ENCODE peak calls at places on chromosomes 12 and 14, in five cellular contexts. B is mesothelial cell of epicardium, L is fibroblast of the aortic adventitia, M is cardiac fibroblast, I is ovary. F is an unnamed sample.
A peak's percentile ranks its signal among the peaks of the same experiment; 100 is the strongest.

GRCh38 chr12:13799574-13799973 is 181.8 kb downstream of the GRIN2B start:
- DNase-seq in M (no peak), B (no peak), L (no peak), I (no peak), F (no peak)

GRCh38 chr14:86055512-86055911 is 525.6 kb downstream of the FLRT2 start:
- DNase-seq in I (no peak), M (peak; percentile 4), B (no peak), L (peak; percentile 2), F (no peak)

GRCh38 chr14:71701990-71702389 is 230.2 kb upstream of the RGS6 start:
- DNase-seq in L (no peak), I (no peak), B (no peak), M (no peak), F (no peak)

GRCh38 chr12:6276936-6277615 is 33.4 kb upstream of the PLEKHG6 start:
- DNase-seq in I (no peak), B (no peak), M (peak; percentile 24), L (no peak), F (no peak)

GRCh38 chr12:120247621-120248030 is 17.9 kb downstream of the PXN start:
- DNase-seq in B (no peak), L (peak; percentile 61), M (peak; percentile 73), I (no peak), F (no peak)

GRCh38 chr12:126747530-126748149 is 1519.3 kb upstream of the TMEM132C start:
- DNase-seq in L (peak; percentile 22), I (no peak), B (peak; percentile 28), M (peak; percentile 40), F (no peak)

GRCh38 chr14:99595034-99595433 is 9.0 kb downstream of the CCDC85C start:
- DNase-seq in L (no peak), I (no peak), B (no peak), M (no peak), F (no peak)

GRCh38 chr14:73467800-73468199 is 9.5 kb upstream of the NUMB start:
- DNase-seq in I (no peak), B (no peak), M (peak; percentile 38), L (no peak), F (no peak)

GRCh38 chr12:3480744-3481143 is 10.3 kb upstream of the PRMT8 start:
- DNase-seq in M (no peak), L (no peak), I (no peak), B (no peak), F (no peak)

GRCh38 chr14:90508073-90508472 is 111.2 kb downstream of the CALM1 start:
- DNase-seq in B (no peak), L (no peak), I (no peak), M (no peak), F (no peak)

GRCh38 chr14:90510208-90510607 is 113.4 kb downstream of the CALM1 start:
- DNase-seq in B (no peak), M (no peak), I (no peak), L (no peak), F (no peak)

GRCh38 chr14:90511252-90511651 is 114.4 kb downstream of the CALM1 start:
- DNase-seq in L (no peak), M (no peak), I (no peak), B (no peak), F (no peak)

GRCh38 chr14:90508536-90509254 is 111.9 kb downstream of the CALM1 start:
- DNase-seq in L (no peak), B (peak; percentile 58), M (no peak), I (no peak), F (no peak)

DNA sequence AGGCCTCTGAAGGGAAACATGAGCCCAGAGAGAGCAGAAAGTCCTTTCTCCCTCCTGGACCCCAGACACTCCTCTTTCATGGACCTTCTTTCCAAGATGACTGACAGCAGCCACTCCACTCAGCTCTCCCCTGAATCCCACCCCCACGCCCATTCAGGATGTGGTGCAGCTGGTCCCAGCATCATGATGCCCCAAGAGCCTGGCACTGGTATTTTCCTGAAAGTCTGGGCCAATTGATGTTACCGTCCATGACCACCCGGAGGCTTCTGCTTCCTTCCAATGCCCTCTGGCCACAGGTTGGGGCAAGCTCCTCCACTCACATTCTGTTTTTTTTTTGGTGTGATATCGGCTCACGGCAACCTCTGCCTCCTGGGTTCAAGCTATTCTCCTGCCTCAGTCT is 112.6 kb downstream of the CALM1 start:
- DNase-seq in L (no peak), B (no peak), I (no peak), M (no peak), F (no peak)
- TF ChIP-seq CTCF in L (no peak), B (no peak), I (no peak), M (no peak), F (no peak)

GRCh38 chr14:20818861-20819260 is 16.2 kb upstream of the RNASE1 start:
- DNase-seq in L (no peak), M (no peak), B (no peak), I (no peak), F (no peak)
- TF ChIP-seq CTCF in L (no peak), M (no peak), B (no peak), I (no peak), F (no peak)

GRCh38 chr14:35909675-35910074 is 83.5 kb downstream of the BRMS1L start:
- DNase-seq in M (no peak), L (no peak), I (no peak), B (no peak), F (no peak)
- TF ChIP-seq CTCF in M (no peak), L (no peak), I (no peak), B (no peak), F (no peak)

GRCh38 chr12:106123551-106123991 is 15.2 kb downstream of the NUAK1 start:
- DNase-seq in I (peak; percentile 44), M (peak; percentile 33), L (no peak), B (no peak), F (no peak)

GRCh38 chr12:106125351-106126085 is 13.2 kb downstream of the NUAK1 start:
- DNase-seq in M (no peak), I (no peak), L (no peak), B (no peak), F (no peak)

GRCh38 chr12:106120578-106121105 is 18.1 kb downstream of the NUAK1 start:
- DNase-seq in B (no peak), I (peak; percentile 50), L (no peak), M (no peak), F (no peak)

GRCh38 chr12:106122004-106122403 is 16.8 kb downstream of the NUAK1 start:
- DNase-seq in I (no peak), B (no peak), L (no peak), M (no peak), F (no peak)

DNA sequence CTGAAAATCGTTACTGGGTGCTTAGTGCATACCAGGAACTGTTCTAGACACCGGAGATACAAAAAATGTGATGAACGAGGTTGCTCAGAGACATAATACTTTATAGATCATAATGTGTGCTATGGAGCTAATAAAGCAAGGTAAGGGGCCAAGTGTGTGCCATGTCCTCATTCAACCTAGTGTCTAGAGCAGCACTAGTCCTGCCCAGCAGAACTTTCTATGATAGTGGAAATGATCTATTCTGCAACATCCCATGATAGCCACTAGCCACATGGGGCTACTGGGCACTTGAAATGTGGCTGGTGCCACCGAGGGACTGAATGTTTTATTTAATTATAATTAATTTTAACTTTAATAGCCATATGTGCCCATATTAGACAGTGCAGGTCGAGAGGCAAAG is 15.6 kb downstream of the NUAK1 start:
- DNase-seq in B (no peak), M (no peak), I (no peak), L (no peak), F (no peak)
- TF ChIP-seq CTCF in B (no peak), M (no peak), I (no peak), L (no peak), F (no peak)

DNA sequence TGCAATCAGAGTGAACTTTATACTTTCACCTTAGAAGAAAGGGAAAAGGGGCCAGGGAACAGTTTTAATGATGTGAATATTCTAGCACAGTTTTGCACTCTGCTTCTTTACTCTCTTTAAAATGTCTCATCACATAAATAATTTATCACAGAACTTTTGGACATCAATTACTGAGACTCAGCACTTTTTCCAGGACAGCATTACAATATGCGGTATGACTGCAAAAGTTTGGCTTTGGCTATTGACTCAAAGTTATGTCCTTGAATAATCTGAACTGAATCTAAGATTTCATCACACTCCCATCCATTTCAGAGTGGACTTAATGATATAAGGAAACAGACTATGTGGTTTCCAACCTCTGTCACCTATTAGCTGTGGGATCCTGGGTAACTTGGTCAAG is 11.7 kb downstream of the CCER1 start:
- DNase-seq in L (no peak), B (no peak), I (no peak), M (no peak), F (no peak)
- TF ChIP-seq CTCF in L (no peak), B (no peak), I (no peak), M (no peak), F (no peak)

F was measured in AG09319.